ENCODE peak calls at places on chromosomes 4 and X, in nine cellular contexts. P is transverse colon, U is H9, Q is AG04450, G is Caco-2, N is fibroblast of lung, M is SK-N-SH, S is tibial nerve, R is pancreas. X is an unnamed sample.

GRCh38 chr4:25585901-25586523 is 69.6 kb upstream of the SLC34A2 start:
- DNase-seq in S (no peak), G (no peak), U (peak; percentile 43), N (no peak), P (no peak), Q (no peak), M (no peak), R (no peak), X (no peak)

GRCh38 chr4:101177146-101177545 is 170.2 kb downstream of the PPP3CA start:
- DNase-seq in R (no peak), S (no peak), Q (no peak), U (no peak), P (no peak), N (no peak), G (no peak), M (no peak), X (no peak)

GRCh38 chr4:100736651-100737450 is 219.0 kb upstream of the EMCN start:
- DNase-seq in G (no peak), U (no peak), S (peak; percentile 15), P (no peak), N (peak; percentile 95), M (no peak), Q (no peak), R (no peak), X (no peak)

GRCh38 chr4:150387983-150388382 is 194.0 kb upstream of the MAB21L2 start:
- DNase-seq in Q (no peak), M (no peak), S (peak; percentile 10), U (no peak), N (no peak), G (no peak), P (no peak), R (no peak), X (no peak)

GRCh38 chr4:48296330-48296729 is 26.7 kb upstream of the TEC start:
- DNase-seq in R (no peak), S (no peak), Q (no peak), G (no peak), N (peak; percentile 14), M (no peak), P (no peak), U (no peak), X (no peak)

GRCh38 chr4:25863347-25863784 is 578 bp upstream of the SEL1L3 start:
- DNase-seq in G (peak; percentile 45), S (no peak), R (peak; percentile 89), U (peak; percentile 71), P (peak; percentile 86), Q (no peak), N (no peak), M (peak; percentile 57), X (peak; percentile 81)

GRCh38 chr4:70830054-70830453 is 9.6 kb downstream of the GRSF1 start:
- DNase-seq in M (no peak), G (no peak), N (no peak), S (no peak), P (no peak), Q (no peak), R (no peak), U (no peak), X (no peak)

GRCh38 chr4:6426571-6427438 is 45.6 kb downstream of the PPP2R2C start:
- DNase-seq in N (no peak), U (no peak), R (no peak), G (no peak), M (no peak), S (no peak), Q (no peak), P (no peak), X (peak; percentile 41)

GRCh38 chrX:118182050-118182449 is 65.4 kb upstream of the KLHL13 start:
- DNase-seq in M (no peak), N (peak; percentile 48), U (no peak), G (no peak), S (no peak), P (no peak), Q (no peak), R (no peak), X (no peak)

GRCh38 chr4:187128971-187129370 is 405.3 kb upstream of the FAT1 start:
- DNase-seq in Q (no peak), U (no peak), R (no peak), S (no peak), M (no peak), P (no peak), N (peak; percentile 83), G (no peak), X (peak; percentile 59)

GRCh38 chrX:147565239-147565638 is 346.5 kb upstream of the FMR1 start:
- DNase-seq in M (no peak), Q (no peak), N (peak; percentile 0), G (no peak), S (no peak), P (no peak), R (no peak), U (no peak), X (no peak)

GRCh38 chr4:127698789-127699200 is 31.4 kb upstream of the SLC25A31 start:
- DNase-seq in G (no peak), S (no peak), U (no peak), Q (no peak), N (peak; percentile 94), M (no peak), R (no peak), P (no peak), X (peak; percentile 82)

GRCh38 chrX:73126240-73126639 is 46.9 kb upstream of the PABPC1L2A start:
- DNase-seq in U (no peak), Q (no peak), M (no peak), S (no peak), G (no peak), P (peak; percentile 35), R (no peak), N (no peak), X (no peak)

GRCh38 chr4:35201403-35201802 is 1042.9 kb downstream of the ARAP2 start:
- DNase-seq in N (no peak), U (no peak), R (no peak), M (no peak), S (no peak), Q (no peak), G (no peak), P (no peak), X (no peak)

GRCh38 chr4:56755901-56756300 is 65.6 kb downstream of the SPINK2 start:
- DNase-seq in G (no peak), S (no peak), P (no peak), R (no peak), Q (no peak), M (no peak), N (no peak), U (no peak), X (no peak)

GRCh38 chrX:134933248-134933647 is 57.5 kb upstream of the SMIM10 start:
- DNase-seq in P (no peak), Q (no peak), M (no peak), N (peak; percentile 25), G (no peak), R (no peak), S (no peak), U (no peak), X (no peak)

GRCh38 chr4:168076989-168077725 is 15.2 kb upstream of the ANXA10 start:
- DNase-seq in Q (peak; percentile 44), P (peak; percentile 32), R (peak; percentile 55), S (peak; percentile 64), G (peak; percentile 49), N (peak; percentile 53), M (peak; percentile 37), U (peak; percentile 42), X (no peak)

DNA sequence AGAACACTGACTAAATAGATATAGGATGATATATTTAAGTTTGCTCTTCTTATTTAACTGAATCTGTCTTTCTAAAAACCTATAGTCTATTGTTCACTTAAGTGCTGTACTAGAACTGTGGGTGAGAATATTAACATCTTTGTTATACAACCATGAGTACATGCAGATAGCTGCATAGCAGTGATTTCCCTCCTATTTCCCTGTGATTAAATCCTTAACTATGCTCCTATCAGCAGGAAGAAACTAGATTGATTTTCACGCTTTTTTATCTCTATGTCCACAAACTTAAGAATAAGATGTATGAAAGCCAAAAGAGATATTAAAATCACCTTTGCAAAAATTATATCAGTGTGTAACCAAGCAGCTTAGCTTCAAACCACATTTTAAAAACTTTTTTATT is 11.3 kb upstream of the UGT2A3 start:
- DNase-seq in R (no peak), N (no peak), M (no peak), S (no peak), G (no peak), U (no peak), P (no peak), Q (no peak), X (no peak)
- H3K9me3 ChIP-seq in R (no peaks in the 10 kb centered on the region), N (no peaks in the 10 kb centered on the region), M (no peaks in the 10 kb centered on the region), S (no peaks in the 10 kb centered on the region), G (peaks cover 20% of the 10 kb centered on the region), U (no peaks in the 10 kb centered on the region), P (no peaks in the 10 kb centered on the region), Q (no peaks in the 10 kb centered on the region), X (no peaks in the 10 kb centered on the region)

GRCh38 chr4:60637976-60638375 is 562.1 kb upstream of the ADGRL3 start:
- DNase-seq in P (no peak), U (no peak), G (no peak), R (no peak), S (no peak), M (no peak), N (no peak), Q (no peak), X (no peak)
- H3K9me3 ChIP-seq in P (no peaks in the 10 kb centered on the region), U (no peaks in the 10 kb centered on the region), G (no peaks in the 10 kb centered on the region), R (no peaks in the 10 kb centered on the region), S (peaks cover 3% of the 10 kb centered on the region), M (peaks cover 4% of the 10 kb centered on the region), N (no peaks in the 10 kb centered on the region), Q (no peaks in the 10 kb centered on the region), X (no peaks in the 10 kb centered on the region)

DNA sequence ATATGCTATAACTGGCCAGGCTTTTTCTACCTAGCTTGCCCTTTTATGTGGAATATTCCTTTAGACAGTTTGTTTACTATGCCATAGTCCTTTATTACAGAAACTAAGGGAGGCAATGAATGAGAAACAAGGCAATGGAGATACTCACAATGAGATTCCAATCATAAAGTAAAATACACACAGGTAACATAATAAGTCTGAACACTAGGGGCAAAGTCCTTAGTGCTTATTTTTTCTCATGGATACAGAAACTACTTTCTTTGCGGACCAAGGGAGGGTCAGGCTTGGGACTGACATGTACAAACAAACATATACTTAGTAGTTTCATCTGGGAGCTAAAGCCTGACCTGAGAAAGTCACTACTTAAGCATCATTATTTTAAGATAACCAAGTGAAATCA is 16.0 kb upstream of the UGT8 start:
- DNase-seq in G (no peak), P (no peak), M (no peak), S (no peak), R (no peak), N (no peak), Q (no peak), U (no peak), X (peak; percentile 5)
- H3K9me3 ChIP-seq in G (peaks cover 10% of the 10 kb centered on the region), P (peaks cover 6% of the 10 kb centered on the region), M (no peaks in the 10 kb centered on the region), S (peaks cover 6% of the 10 kb centered on the region), R (no peaks in the 10 kb centered on the region), N (no peaks in the 10 kb centered on the region), Q (no peaks in the 10 kb centered on the region), U (peaks cover 27% of the 10 kb centered on the region), X (no peaks in the 10 kb centered on the region)

DNA sequence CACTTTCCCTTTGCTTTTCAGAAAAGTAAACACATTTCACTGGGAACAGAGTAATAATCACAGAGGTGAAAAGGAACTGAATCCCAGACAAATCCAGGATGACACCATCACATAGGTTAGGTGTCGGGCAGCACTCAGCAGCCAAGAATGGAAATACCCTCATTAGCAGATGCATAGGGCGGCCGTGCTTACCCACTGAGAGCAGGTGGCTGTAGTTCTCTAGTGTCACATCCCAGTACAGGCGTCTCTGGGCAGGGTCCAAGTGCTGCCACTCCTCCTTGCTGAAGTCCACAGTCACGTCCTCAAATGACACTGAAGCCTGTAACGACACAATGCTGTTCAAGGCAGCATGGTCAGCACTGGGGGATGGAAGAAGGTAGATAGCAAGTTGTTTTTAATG is 26.9 kb downstream of the ZNF41 start:
- DNase-seq in U (no peak), M (no peak), N (no peak), G (no peak), P (no peak), Q (no peak), S (no peak), R (no peak), X (no peak)
- H3K9me3 ChIP-seq in U (peaks cover 44% of the 10 kb centered on the region), M (no peaks in the 10 kb centered on the region), N (no peaks in the 10 kb centered on the region), G (no peaks in the 10 kb centered on the region), P (no peaks in the 10 kb centered on the region), Q (peaks cover 6% of the 10 kb centered on the region), S (no peaks in the 10 kb centered on the region), R (no peaks in the 10 kb centered on the region), X (no peaks in the 10 kb centered on the region)